ENCODE peak calls at places on chromosomes 2 and 18, in four cellular contexts. J is tibial artery, A is adipocyte, C is Karpas-422. Q is an unnamed sample.
A peak's percentile ranks its signal among the peaks of the same experiment; 100 is the strongest.

GRCh38 chr2:219570194-219570923 is 980 bp downstream of the OBSL1 start:
- DNase-seq in J (no peak), A (peak; percentile 70), C (no peak), Q (no peak)

GRCh38 chr18:74806073-74806472 is 208.4 kb downstream of the ZNF407 start:
- DNase-seq in J (no peak), A (no peak), C (no peak), Q (no peak)

GRCh38 chr2:122805346-122805745 is 1049.9 kb downstream of the TSN start:
- DNase-seq in J (no peak), A (no peak), C (no peak), Q (no peak)

GRCh38 chr2:196334710-196335109 is 163.3 kb upstream of the STK17B start:
- DNase-seq in J (no peak), A (peak; percentile 32), C (no peak), Q (no peak)

GRCh38 chr18:71994273-71994672 is 549.9 kb downstream of the CBLN2 start:
- DNase-seq in J (no peak), A (no peak), C (no peak), Q (no peak)

GRCh38 chr2:176039375-176039774 is 37.3 kb upstream of the LNPK start:
- DNase-seq in J (no peak), A (no peak), C (peak; percentile 42), Q (no peak)

GRCh38 chr2:25252291-25253152 is 84.1 kb upstream of the POMC start:
- DNase-seq in J (no peak), A (peak; percentile 73), C (no peak), Q (peak; percentile 90)

GRCh38 chr2:213253162-213253561 is 31.1 kb upstream of the SPAG16 start:
- DNase-seq in J (no peak), A (no peak), C (no peak), Q (no peak)

GRCh38 chr2:241895732-241896641 is 26.5 kb downstream of the RTP5 start:
- DNase-seq in J (peak; percentile 66), A (peak; percentile 19), C (no peak), Q (no peak)

GRCh38 chr18:62839874-62840713 is 124.8 kb downstream of the PHLPP1 start:
- DNase-seq in J (no peak), A (peak; percentile 22), C (no peak), Q (no peak)

GRCh38 chr2:1477196-1478040 is 64.2 kb downstream of the TPO start:
- DNase-seq in J (no peak), A (no peak), C (no peak), Q (no peak)

GRCh38 chr18:39685303-39685902 is 2119.8 kb upstream of the CELF4 start:
- DNase-seq in J (no peak), A (no peak), C (no peak), Q (no peak)

GRCh38 chr2:85994897-85995647 is 106.3 kb upstream of the ST3GAL5 start:
- DNase-seq in J (no peak), A (no peak), C (no peak), Q (no peak)

GRCh38 chr2:54570925-54571694 is 115.0 kb downstream of the SPTBN1 start:
- DNase-seq in J (no peak), A (peak; percentile 85), C (no peak), Q (no peak)

GRCh38 chr2:222671259-222672067 is at the start of gene MOGAT1:
- DNase-seq in J (peak; percentile 69), A (peak; percentile 36), C (no peak), Q (no peak)

GRCh38 chr18:31486165-31486564 is 11.8 kb upstream of the DSG2 start:
- DNase-seq in J (no peak), A (no peak), C (no peak), Q (no peak)

GRCh38 chr2:72145658-72146329 is 1.9 kb downstream of the CYP26B1 start:
- DNase-seq in J (peak; percentile 57), A (peak; percentile 46), C (no peak), Q (peak; percentile 27)

GRCh38 chr2:172085460-172086159 is at the start of gene DLX1:
- DNase-seq in J (no peak), A (no peak), C (no peak), Q (no peak)

GRCh38 chr2:31270871-31271270 is 36.9 kb downstream of the EHD3 start:
- DNase-seq in J (no peak), A (peak; percentile 48), C (no peak), Q (no peak)

GRCh38 chr18:58216071-58216471 is 172.0 kb downstream of the NEDD4L start:
- DNase-seq in J (no peak), A (no peak), C (no peak), Q (no peak)

GRCh38 chr2:9213477-9214051 is 7.0 kb downstream of the ASAP2 start:
- DNase-seq in J (no peak), A (no peak), C (no peak), Q (no peak)

GRCh38 chr2:9214866-9215265 is 8.3 kb downstream of the ASAP2 start:
- DNase-seq in J (no peak), A (no peak), C (no peak), Q (no peak)

GRCh38 chr2:9212661-9213411 is 6.2 kb downstream of the ASAP2 start:
- DNase-seq in J (no peak), A (no peak), C (no peak), Q (no peak)

GRCh38 chr2:9217838-9218770 is 11.5 kb downstream of the ASAP2 start:
- DNase-seq in J (no peak), A (no peak), C (no peak), Q (no peak)

GRCh38 chr2:9215680-9216079 is 9.1 kb downstream of the ASAP2 start:
- DNase-seq in J (no peak), A (no peak), C (no peak), Q (no peak)
- H3K4me1 ChIP-seq in J (peaks cover 51% of the 10 kb centered on the region), A (peaks cover 43% of the 10 kb centered on the region), C (no peaks in the 10 kb centered on the region), Q (peaks cover 47% of the 10 kb centered on the region)

GRCh38 chr18:64416990-64417389 is 268.1 kb upstream of the LINC00305 start:
- DNase-seq in J (no peak), A (no peak), C (no peak), Q (no peak)
- H3K4me3 ChIP-seq in J (no peak overlapping the region), A (no peak overlapping the region), C (no peak overlapping the region), Q (no peak overlapping the region)

DNA sequence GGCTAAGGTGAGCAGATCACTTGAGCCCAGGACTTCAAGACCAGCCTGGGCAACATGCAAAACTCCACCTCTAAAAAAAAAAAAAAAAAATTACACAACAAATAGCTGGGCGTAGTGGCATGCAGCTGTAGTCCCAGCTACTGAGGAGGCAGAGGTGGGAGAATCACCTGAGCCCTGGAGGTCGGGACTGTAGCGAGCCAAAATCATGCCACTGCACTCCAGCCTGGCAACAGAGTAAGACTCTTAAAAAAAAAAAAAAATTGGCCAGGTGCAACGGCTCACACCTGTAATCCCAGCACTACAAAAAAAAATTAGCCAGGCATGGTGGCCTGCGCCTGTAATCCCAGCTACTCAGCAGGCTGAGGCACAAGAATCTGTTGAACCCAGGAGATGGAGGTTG is 7.3 kb downstream of the STARD7 start:
- DNase-seq in J (no peak), A (no peak), C (no peak), Q (no peak)
- H3K4me1 ChIP-seq in J (peaks cover 49% of the 10 kb centered on the region), A (peaks cover 84% of the 10 kb centered on the region), C (peaks cover 76% of the 10 kb centered on the region), Q (peaks cover 15% of the 10 kb centered on the region)

GRCh38 chr2:142878061-142878741 is 737 bp downstream of the KYNU start:
- DNase-seq in J (no peak), A (no peak), C (peak; percentile 55), Q (no peak)

GRCh38 chr2:142875642-142876041 is 1.8 kb upstream of the KYNU start:
- DNase-seq in J (no peak), A (no peak), C (no peak), Q (no peak)

GRCh38 chr2:142879191-142879590 is 1.7 kb downstream of the KYNU start:
- DNase-seq in J (no peak), A (no peak), C (peak; percentile 45), Q (no peak)

GRCh38 chr2:142876423-142876822 is 1.0 kb upstream of the KYNU start:
- DNase-seq in J (no peak), A (no peak), C (no peak), Q (no peak)

DNA sequence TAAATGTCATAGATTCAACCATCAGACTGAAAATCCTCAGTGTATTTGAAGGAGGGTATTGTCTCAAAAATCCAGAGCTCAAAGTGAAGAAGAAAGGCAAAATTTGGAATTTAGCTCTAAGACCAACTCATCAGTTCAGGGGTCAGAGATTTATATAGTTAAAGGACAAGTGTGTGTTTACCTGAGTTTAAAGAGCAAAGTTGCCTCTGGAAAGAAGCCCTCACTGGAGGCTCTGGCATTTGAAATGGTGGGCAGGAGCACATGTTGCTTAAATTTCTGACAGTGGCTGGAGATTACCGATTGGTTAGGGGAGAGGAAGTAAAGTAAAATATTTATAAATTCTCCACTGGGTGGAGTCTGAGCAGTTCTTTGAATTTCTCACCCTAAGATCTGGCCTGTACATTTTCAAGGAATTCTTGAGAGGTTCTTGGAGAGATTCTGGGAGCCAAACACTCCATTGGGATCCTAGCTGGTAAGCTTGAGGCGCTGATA is at the start of gene KYNU:
- DNase-seq in J (no peak), A (no peak), C (peak; percentile 65), Q (peak; percentile 39)
- H3K4me3 ChIP-seq in J (peak within 1 kb of the TSS; percentile 2), A (no peak within 1 kb of the TSS), C (peak within 1 kb of the TSS; percentile 42), Q (no peak within 1 kb of the TSS)

GRCh38 chr2:27798476-27798875 is 27.0 kb downstream of the MRPL33 start:
- DNase-seq in J (no peak), A (no peak), C (no peak), Q (no peak)

GRCh38 chr2:27798948-27799645 is 27.6 kb downstream of the MRPL33 start:
- DNase-seq in J (peak; percentile 85), A (peak; percentile 99), C (no peak), Q (peak; percentile 92)

GRCh38 chr2:27796991-27797752 is 25.7 kb downstream of the MRPL33 start:
- DNase-seq in J (peak; percentile 78), A (no peak), C (no peak), Q (no peak)

GRCh38 chr2:27800856-27801255 is 29.3 kb downstream of the MRPL33 start:
- DNase-seq in J (no peak), A (no peak), C (no peak), Q (no peak)

DNA sequence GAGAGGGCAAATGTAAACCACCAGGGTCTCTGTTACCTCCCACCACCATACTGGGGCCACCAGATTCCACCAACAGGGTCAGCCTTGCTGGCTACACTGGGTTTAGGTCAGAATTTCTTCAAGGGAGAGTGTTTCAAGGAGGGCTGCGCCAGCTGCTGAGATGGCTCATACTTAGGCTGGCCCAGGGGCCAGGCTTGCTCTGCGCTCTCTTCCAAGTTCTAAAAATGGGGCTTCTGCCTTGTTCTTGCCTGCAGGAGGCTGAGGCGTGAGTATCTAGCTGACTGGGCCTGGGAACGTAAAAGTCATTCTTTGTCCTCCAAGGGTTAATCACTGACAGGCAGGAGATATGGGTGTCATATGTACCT is 28.1 kb downstream of the MRPL33 start:
- DNase-seq in J (peak; percentile 77), A (no peak), C (no peak), Q (no peak)
- H3K4me1 ChIP-seq in J (peaks cover 49% of the 10 kb centered on the region), A (peaks cover 56% of the 10 kb centered on the region), C (no peaks in the 10 kb centered on the region), Q (peaks cover 4% of the 10 kb centered on the region)